ENCODE peak calls at places on chromosomes 2 and 18, in ten cellular contexts. C, X, H, G, F, L, R, S, B and D are unnamed samples. For H3K9me3, the result is how much of the 10 kb centered on the place peaks cover.

GRCh38 chr18:25289040-25289631 is 62.8 kb downstream of the ZNF521 start:
- DNase-seq in C (no peak), X (no peak), H (no peak), G (no peak), F (no peak), L (no peak), R (no peak), S (no peak), B (peak), D (no peak)

GRCh38 chr2:240328526-240328925 is 106.9 kb upstream of the GPC1 start:
- DNase-seq in C (no peak), X (no peak), H (no peak), G (no peak), F (no peak), L (no peak), R (no peak), S (no peak), B (no peak), D (no peak)

GRCh38 chr2:130776550-130776949 is 21.2 kb downstream of the AMER3 start:
- DNase-seq in C (no peak), X (no peak), H (no peak), G (no peak), F (no peak), L (no peak), R (no peak), S (no peak), B (no peak), D (no peak)

GRCh38 chr2:111883661-111884591 is at the start of gene ANAPC1:
- DNase-seq in C (peak), X (peak), H (peak), G (peak), F (peak), L (peak), R (peak), S (peak), B (peak), D (peak)

GRCh38 chr18:21557607-21558253 is 42.8 kb downstream of the ESCO1 start:
- DNase-seq in C (no peak), X (no peak), H (no peak), G (no peak), F (no peak), L (no peak), R (no peak), S (no peak), B (peak), D (no peak)

GRCh38 chr2:167652401-167652800 is 595.0 kb downstream of the STK39 start:
- DNase-seq in C (no peak), X (no peak), H (no peak), G (no peak), F (no peak), L (no peak), R (no peak), S (no peak), B (no peak), D (no peak)

GRCh38 chr2:16006537-16007166 is 66.3 kb downstream of the MYCN start:
- DNase-seq in C (no peak), X (no peak), H (no peak), G (no peak), F (no peak), L (no peak), R (no peak), S (no peak), B (no peak), D (peak)

GRCh38 chr2:96819876-96820511 is 3.9 kb downstream of the CNNM3 start:
- DNase-seq in C (no peak), X (no peak), H (no peak), G (no peak), F (no peak), L (no peak), R (no peak), S (no peak), B (no peak), D (no peak)

GRCh38 chr2:215796160-215796559 is 217.2 kb downstream of the MREG start:
- DNase-seq in C (no peak), X (no peak), H (no peak), G (no peak), F (no peak), L (no peak), R (peak), S (no peak), B (peak), D (peak)

GRCh38 chr2:69601179-69601612 is 42.3 kb downstream of the AAK1 start:
- DNase-seq in C (no peak), X (peak), H (no peak), G (no peak), F (no peak), L (no peak), R (peak), S (no peak), B (peak), D (peak)

GRCh38 chr2:128413014-128413717 is 94.5 kb upstream of the HS6ST1 start:
- DNase-seq in C (no peak), X (no peak), H (no peak), G (no peak), F (peak), L (no peak), R (no peak), S (no peak), B (no peak), D (no peak)

GRCh38 chr2:25073025-25073424 is 31.1 kb downstream of the EFR3B start:
- DNase-seq in C (no peak), X (no peak), H (no peak), G (no peak), F (no peak), L (no peak), R (no peak), S (no peak), B (no peak), D (no peak)

GRCh38 chr2:226467633-226468032 is 332.0 kb downstream of the IRS1 start:
- DNase-seq in C (no peak), X (no peak), H (no peak), G (no peak), F (no peak), L (no peak), R (no peak), S (no peak), B (no peak), D (no peak)

GRCh38 chr18:28574175-28574574 is 397.2 kb upstream of the CDH2 start:
- DNase-seq in C (no peak), X (no peak), H (no peak), G (no peak), F (no peak), L (peak), R (no peak), S (no peak), B (no peak), D (no peak)

GRCh38 chr2:162261032-162261945 is 18.0 kb upstream of the FAP start:
- DNase-seq in C (no peak), X (no peak), H (peak), G (peak), F (peak), L (no peak), R (peak), S (no peak), B (peak), D (no peak)

GRCh38 chr18:23725351-23725750 is 36.1 kb downstream of the LAMA3 start:
- DNase-seq in C (no peak), X (no peak), H (no peak), G (no peak), F (no peak), L (no peak), R (no peak), S (no peak), B (no peak), D (no peak)

GRCh38 chr18:25587545-25587944 is 235.6 kb upstream of the ZNF521 start:
- DNase-seq in C (no peak), X (no peak), H (no peak), G (no peak), F (no peak), L (no peak), R (no peak), S (no peak), B (no peak), D (no peak)

GRCh38 chr2:69291004-69291650 is 95.9 kb downstream of the GFPT1 start:
- DNase-seq in C (no peak), X (no peak), H (no peak), G (no peak), F (no peak), L (no peak), R (no peak), S (no peak), B (peak), D (no peak)

GRCh38 chr18:21163647-21164625 is 52.3 kb upstream of the ROCK1 start:
- DNase-seq in C (no peak), X (no peak), H (no peak), G (no peak), F (no peak), L (no peak), R (no peak), S (no peak), B (peak), D (no peak)

GRCh38 chr2:231132126-231132525 is 7.3 kb upstream of the HTR2B start:
- DNase-seq in C (no peak), X (no peak), H (no peak), G (no peak), F (no peak), L (no peak), R (no peak), S (no peak), B (peak), D (no peak)

GRCh38 chr2:238914648-238915015 is 66.7 kb downstream of the TWIST2 start:
- DNase-seq in C (no peak), X (no peak), H (peak), G (no peak), F (peak), L (no peak), R (no peak), S (no peak), B (peak), D (no peak)

GRCh38 chr2:128369626-128370467 is 51.2 kb upstream of the HS6ST1 start:
- DNase-seq in C (no peak), X (no peak), H (peak), G (no peak), F (peak), L (peak), R (no peak), S (no peak), B (no peak), D (no peak)

GRCh38 chr2:43038034-43038719 is 188.2 kb downstream of the ZFP36L2 start:
- DNase-seq in C (no peak), X (no peak), H (no peak), G (no peak), F (peak), L (no peak), R (peak), S (no peak), B (peak), D (peak)

DNA sequence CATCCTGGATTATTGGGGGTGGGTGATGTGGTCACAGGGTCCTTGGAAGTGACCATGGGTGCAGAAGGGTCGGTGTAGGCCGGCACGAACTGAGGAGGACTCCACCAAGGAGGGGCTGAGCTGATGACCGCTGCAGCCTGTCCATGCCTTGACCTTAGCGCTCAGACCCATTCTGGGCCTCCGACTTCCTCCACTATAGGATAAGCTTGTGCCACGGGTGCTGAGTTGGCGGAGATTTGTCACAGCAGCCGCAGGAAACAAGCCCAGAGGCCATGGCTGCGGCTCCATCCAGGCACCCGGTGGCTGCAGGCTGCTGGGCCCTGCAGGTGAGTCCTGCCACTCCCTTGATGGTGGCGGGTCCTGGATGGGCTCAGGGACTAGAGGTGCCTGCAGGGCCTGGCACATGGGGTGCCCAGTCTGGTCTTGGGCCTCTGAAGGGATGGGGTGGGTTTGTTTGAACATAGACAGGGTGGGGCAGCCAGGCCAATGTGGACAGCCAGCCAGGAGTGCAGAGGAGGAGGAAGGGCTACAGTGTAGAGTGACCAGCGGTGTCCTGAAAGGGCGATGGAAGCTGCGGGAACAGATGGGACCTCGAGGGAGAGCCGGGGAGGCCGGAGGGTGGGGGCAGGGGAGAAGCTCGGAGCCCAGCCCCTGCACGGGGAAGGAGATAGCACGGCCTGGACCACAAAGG is 84.8 kb downstream of the SEPTIN10 start:
- DNase-seq in C (no peak), X (no peak), H (peak), G (no peak), F (peak), L (no peak), R (no peak), S (no peak), B (no peak), D (no peak)
- H3K9me3 ChIP-seq in C (under half), X (under half), H (under half), G (under half), F (under half), L (under half), R (under half), S (under half), B (under half), D (under half)

DNA sequence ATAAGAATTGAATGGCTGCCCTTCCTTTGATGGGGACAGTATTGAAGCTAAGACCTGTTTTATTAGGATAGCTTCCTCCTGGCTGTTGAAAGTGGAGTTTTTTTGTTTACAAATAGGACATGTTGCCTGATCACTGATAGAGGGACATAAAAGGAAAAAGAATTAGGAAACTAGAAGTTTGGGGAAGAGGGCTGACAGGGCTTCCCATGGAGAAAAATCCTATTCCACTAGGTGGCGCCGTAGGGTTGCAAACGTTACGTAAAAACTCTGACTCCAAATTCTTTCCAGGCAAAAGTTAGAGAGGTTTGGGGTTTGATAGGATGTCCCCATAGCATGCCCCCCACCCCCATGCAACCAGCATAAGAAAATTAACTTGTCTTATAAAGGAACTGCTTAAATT is 11.1 kb upstream of the RBFA start:
- DNase-seq in C (no peak), X (peak), H (no peak), G (no peak), F (no peak), L (peak), R (no peak), S (no peak), B (no peak), D (no peak)
- H3K9me3 ChIP-seq in C (half or more), X (under half), H (half or more), G (half or more), F (half or more), L (under half), R (under half), S (half or more), B (under half), D (under half)

GRCh38 chr18:78727877-78728276 is 251.7 kb upstream of the SALL3 start:
- DNase-seq in C (no peak), X (no peak), H (peak), G (no peak), F (peak), L (no peak), R (no peak), S (no peak), B (no peak), D (no peak)
- H3K9me3 ChIP-seq in C (under half), X (under half), H (under half), G (under half), F (under half), L (under half), R (under half), S (under half), B (under half), D (under half)

DNA sequence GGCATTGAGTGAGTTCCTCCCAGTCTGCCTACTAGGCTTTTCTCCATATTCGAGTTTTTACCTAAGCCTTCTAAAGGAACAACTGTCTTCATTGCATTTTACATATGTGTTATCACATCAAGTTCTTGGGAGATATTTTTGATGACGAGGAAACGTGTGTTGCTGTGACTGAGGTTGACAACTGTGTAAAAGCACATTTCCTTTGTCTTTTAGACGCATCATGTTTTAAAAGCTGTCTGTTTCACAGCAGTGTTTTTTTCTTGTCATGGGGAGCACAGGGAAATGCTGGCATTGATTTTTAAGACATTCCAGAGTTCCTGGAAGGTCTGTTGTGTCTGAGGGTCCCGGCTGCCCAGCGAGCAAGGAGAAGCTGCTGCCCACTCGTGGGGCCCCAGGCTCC is 381.8 kb downstream of the DCDC2C start:
- DNase-seq in C (no peak), X (no peak), H (no peak), G (no peak), F (no peak), L (no peak), R (no peak), S (no peak), B (no peak), D (no peak)
- H3K9me3 ChIP-seq in C (under half), X (under half), H (under half), G (under half), F (under half), L (under half), R (under half), S (under half), B (under half), D (under half)

GRCh38 chr2:95282458-95282857 is 8.2 kb downstream of the PROM2 start:
- DNase-seq in C (no peak), X (no peak), H (no peak), G (no peak), F (no peak), L (no peak), R (no peak), S (no peak), B (no peak), D (no peak)
- H3K9me3 ChIP-seq in C (under half), X (under half), H (under half), G (under half), F (under half), L (under half), R (under half), S (under half), B (under half), D (under half)

DNA sequence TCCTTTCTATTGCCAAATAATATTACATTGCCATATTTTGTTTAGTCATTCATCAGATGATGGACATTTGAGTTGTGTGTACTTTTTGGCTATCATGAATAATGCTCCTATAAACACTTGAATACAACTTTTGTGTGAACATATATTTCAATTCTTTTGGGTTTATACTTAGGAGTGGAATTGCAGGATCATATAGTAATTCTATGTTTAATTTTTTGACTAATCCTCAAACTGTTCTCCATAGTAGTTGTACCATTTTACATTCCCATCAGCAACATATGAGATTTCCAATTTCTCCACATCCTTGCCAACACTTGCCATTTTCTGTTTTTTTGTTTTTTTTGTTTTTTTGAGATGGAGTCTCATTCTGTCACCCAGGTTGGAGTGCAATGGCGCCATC is 87.2 kb downstream of the B3GNT2 start:
- DNase-seq in C (no peak), X (no peak), H (no peak), G (no peak), F (no peak), L (no peak), R (no peak), S (no peak), B (no peak), D (no peak)
- H3K9me3 ChIP-seq in C (under half), X (under half), H (under half), G (under half), F (under half), L (under half), R (under half), S (under half), B (under half), D (under half)

GRCh38 chr18:1213126-1213525 is 308.5 kb downstream of the ADCYAP1 start:
- DNase-seq in C (no peak), X (no peak), H (no peak), G (no peak), F (no peak), L (no peak), R (no peak), S (no peak), B (no peak), D (no peak)
- H3K9me3 ChIP-seq in C (under half), X (under half), H (under half), G (under half), F (under half), L (under half), R (under half), S (under half), B (under half), D (under half)

DNA sequence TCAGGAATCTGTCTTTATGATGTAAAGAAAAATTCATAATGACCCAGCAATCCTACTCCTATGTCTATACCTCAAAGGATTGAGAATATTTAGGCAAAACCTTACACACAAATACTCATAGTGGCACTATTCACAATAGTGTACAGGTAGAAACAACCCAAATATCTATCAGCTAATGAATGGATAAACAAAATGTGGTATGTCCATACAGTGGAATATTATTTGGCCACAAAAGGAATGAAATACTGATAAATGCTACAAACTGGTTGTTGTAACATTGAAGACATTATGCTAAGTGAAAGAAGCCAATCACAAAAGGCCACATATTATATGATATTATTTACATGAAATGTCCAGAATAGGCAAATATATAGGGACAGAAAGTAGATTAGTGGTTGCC is 24.7 kb downstream of the PDK1 start:
- DNase-seq in C (no peak), X (no peak), H (no peak), G (no peak), F (no peak), L (no peak), R (no peak), S (no peak), B (no peak), D (no peak)
- H3K9me3 ChIP-seq in C (under half), X (under half), H (under half), G (under half), F (under half), L (under half), R (under half), S (under half), B (under half), D (under half)